ENCODE peak calls at places on chromosome 10, in four cellular contexts. K is K562, X is GM12878, Y is HL-60. S is an unnamed sample.

GRCh38 chr10:17609523-17610079 is 7.6 kb downstream of the HACD1 start:
- DNase-seq in X (no peak), K (no peak), Y (no peak), S (no peak)

GRCh38 chr10:130064783-130065182 is 45.8 kb downstream of the C10orf143 start:
- DNase-seq in Y (no peak), K (no peak), X (no peak), S (no peak)

GRCh38 chr10:24901686-24902399 is 50.6 kb downstream of the PRTFDC1 start:
- DNase-seq in K (peak; percentile 80), X (peak; percentile 43), Y (no peak), S (no peak)

GRCh38 chr10:23412223-23412622 is 26.7 kb upstream of the OTUD1 start:
- DNase-seq in Y (no peak), X (no peak), K (no peak), S (no peak)

GRCh38 chr10:87915406-87915805 is 52.0 kb downstream of the PTEN start:
- DNase-seq in X (no peak), Y (no peak), K (no peak), S (no peak)

GRCh38 chr10:118694848-118695247 is 59.9 kb downstream of the CACUL1 start:
- DNase-seq in K (no peak), Y (no peak), X (no peak), S (no peak)

GRCh38 chr10:59433720-59434428 is 71.5 kb upstream of the FAM13C start:
- DNase-seq in Y (no peak), X (no peak), K (no peak), S (no peak)

GRCh38 chr10:119235381-119235780 is 28.0 kb downstream of the GRK5 start:
- DNase-seq in Y (no peak), K (no peak), X (no peak), S (no peak)

GRCh38 chr10:97533888-97534287 is 35.2 kb downstream of the UBTD1 start:
- DNase-seq in Y (no peak), X (no peak), K (no peak), S (no peak)

GRCh38 chr10:83935911-83936310 is 203.4 kb upstream of the GHITM start:
- DNase-seq in Y (no peak), K (no peak), X (no peak), S (no peak)

GRCh38 chr10:110083884-110084283 is 76.1 kb downstream of the ADD3 start:
- DNase-seq in K (peak; percentile 29), Y (no peak), X (no peak), S (no peak)

GRCh38 chr10:22479419-22479818 is 134.1 kb downstream of the SPAG6 start:
- DNase-seq in K (peak; percentile 13), X (no peak), Y (no peak), S (no peak)

GRCh38 chr10:94093286-94093905 is 99.7 kb downstream of the PLCE1 start:
- DNase-seq in K (no peak), Y (no peak), X (no peak), S (no peak)

GRCh38 chr10:96502561-96503267 is 11.0 kb downstream of the TLL2 start:
- DNase-seq in K (no peak), Y (no peak), X (no peak), S (no peak)

GRCh38 chr10:48445932-48446331 is 139.5 kb downstream of the MAPK8 start:
- DNase-seq in K (no peak), X (no peak), Y (no peak), S (no peak)

GRCh38 chr10:119620241-119620753 is 23.5 kb upstream of the TIAL1 start:
- DNase-seq in Y (no peak), X (no peak), K (no peak), S (no peak)

GRCh38 chr10:58280485-58280884 is 11.5 kb downstream of the CISD1 start:
- DNase-seq in K (no peak), Y (no peak), X (no peak), S (no peak)

GRCh38 chr10:58180633-58181032 is 87.1 kb downstream of the IPMK start:
- DNase-seq in Y (no peak), K (no peak), X (no peak), S (no peak)

GRCh38 chr10:63628526-63629362 is 107.5 kb downstream of the REEP3 start:
- DNase-seq in X (peak; percentile 72), Y (peak; percentile 82), K (peak; percentile 57), S (no peak)

GRCh38 chr10:23399701-23400144 is 39.2 kb upstream of the OTUD1 start:
- DNase-seq in K (no peak), Y (no peak), X (no peak), S (no peak)

GRCh38 chr10:124612611-124613498 is 131.3 kb downstream of the FAM53B start:
- DNase-seq in Y (peak; percentile 36), K (peak; percentile 58), X (no peak), S (no peak)

GRCh38 chr10:130934333-130935035 is 377.0 kb downstream of the TCERG1L start:
- DNase-seq in X (no peak), Y (no peak), K (no peak), S (no peak)

GRCh38 chr10:71666607-71667373 is 52.8 kb downstream of the C10orf105 start:
- DNase-seq in X (peak; percentile 5), Y (no peak), K (no peak), S (no peak)

GRCh38 chr10:95183451-95184230 is 10.4 kb upstream of the ACSM6 start:
- DNase-seq in Y (peak; percentile 43), K (peak; percentile 90), X (peak; percentile 27), S (peak; percentile 89)

GRCh38 chr10:122560279-122560804 is at the start of gene DMBT1:
- DNase-seq in X (no peak), Y (no peak), K (no peak), S (no peak)

GRCh38 chr10:1527951-1528350 is 209.4 kb downstream of the ADARB2 start:
- DNase-seq in Y (no peak), X (no peak), K (no peak), S (no peak)

GRCh38 chr10:59709472-59710125 is at the start of gene SLC16A9:
- DNase-seq in K (peak; percentile 66), X (peak; percentile 8), Y (peak; percentile 8), S (peak; percentile 71)

GRCh38 chr10:4407783-4408182 is 418.2 kb upstream of the AKR1E2 start:
- DNase-seq in Y (no peak), K (no peak), X (no peak), S (no peak)

GRCh38 chr10:79382491-79382941 is 35.2 kb downstream of the PPIF start:
- DNase-seq in Y (no peak), X (no peak), K (peak; percentile 29), S (no peak)

GRCh38 chr10:8379906-8380832 is 325.7 kb downstream of the GATA3 start:
- DNase-seq in X (no peak), K (no peak), Y (no peak), S (no peak)

GRCh38 chr10:42984035-42984610 is 92.7 kb upstream of the RET start:
- DNase-seq in K (no peak), X (no peak), Y (no peak), S (no peak)

GRCh38 chr10:93913706-93914105 is 19.9 kb downstream of the SLC35G1 start:
- DNase-seq in Y (no peak), K (no peak), X (no peak), S (no peak)

GRCh38 chr10:69278446-69278963 is at the start of gene HK1:
- DNase-seq in X (no peak), K (no peak), Y (no peak), S (no peak)

GRCh38 chr10:35217458-35217857 is 90.8 kb downstream of the CREM start:
- DNase-seq in Y (no peak), X (no peak), K (no peak), S (no peak)

GRCh38 chr10:35218339-35218955 is 91.8 kb downstream of the CREM start:
- DNase-seq in K (peak; percentile 59), X (peak; percentile 59), Y (peak; percentile 36), S (no peak)

GRCh38 chr10:35214607-35215020 is 88.0 kb downstream of the CREM start:
- DNase-seq in Y (no peak), K (no peak), X (no peak), S (no peak)

GRCh38 chr10:35215107-35215506 is 88.5 kb downstream of the CREM start:
- DNase-seq in Y (no peak), K (no peak), X (no peak), S (no peak)

DNA sequence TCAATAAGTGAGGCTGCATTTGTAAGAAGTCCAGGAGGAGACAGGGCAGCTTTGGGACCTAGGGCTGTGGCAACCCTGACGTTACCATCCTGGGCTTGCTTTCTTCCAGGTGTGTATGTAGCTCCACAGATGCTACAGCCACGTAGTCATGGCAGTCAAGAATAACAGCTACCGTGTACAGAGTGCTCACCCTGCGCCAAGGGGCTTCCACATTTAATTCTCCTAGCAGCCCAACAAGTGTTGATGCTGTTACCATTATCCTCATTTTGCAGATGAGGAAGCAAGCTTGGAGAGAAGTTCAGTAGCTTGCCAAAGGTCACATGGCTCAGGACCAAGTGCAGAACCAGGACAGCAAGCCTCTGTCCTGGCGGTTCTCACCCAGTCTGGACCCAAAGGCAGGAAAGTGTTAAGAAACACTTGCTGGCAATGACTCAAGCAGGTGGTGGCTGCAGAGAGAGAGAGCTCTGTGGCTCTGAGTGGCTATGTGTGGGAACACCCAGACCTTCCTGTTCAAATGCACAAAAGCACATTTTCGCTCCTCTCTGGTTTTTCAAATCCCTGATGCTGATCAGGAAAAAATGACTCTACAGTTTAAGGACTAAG is 89.8 kb downstream of the CREM start:
- DNase-seq in K (no peak), X (no peak), Y (no peak), S (no peak)
- TF ChIP-seq SPI1 in K (no peak), X (no peak), Y (no peak), S (no peak)

GRCh38 chr10:75295901-75296441 is 60.2 kb upstream of the COMTD1 start:
- DNase-seq in Y (no peak), X (no peak), K (no peak), S (no peak)

GRCh38 chr10:75294031-75294437 is 58.3 kb upstream of the COMTD1 start:
- DNase-seq in X (no peak), K (no peak), Y (no peak), S (no peak)

GRCh38 chr10:75293456-75293840 is 57.7 kb upstream of the COMTD1 start:
- DNase-seq in Y (no peak), K (no peak), X (no peak), S (no peak)

GRCh38 chr10:75294866-75295692 is 59.3 kb upstream of the COMTD1 start:
- DNase-seq in K (peak; percentile 78), X (no peak), Y (no peak), S (peak; percentile 53)

GRCh38 chr10:75294518-75294865 is 58.7 kb upstream of the COMTD1 start:
- DNase-seq in X (no peak), K (peak; percentile 29), Y (no peak), S (no peak)
- TF ChIP-seq SPI1 in X (no peak), K (no peak), Y (no peak), S (no peak)

DNA sequence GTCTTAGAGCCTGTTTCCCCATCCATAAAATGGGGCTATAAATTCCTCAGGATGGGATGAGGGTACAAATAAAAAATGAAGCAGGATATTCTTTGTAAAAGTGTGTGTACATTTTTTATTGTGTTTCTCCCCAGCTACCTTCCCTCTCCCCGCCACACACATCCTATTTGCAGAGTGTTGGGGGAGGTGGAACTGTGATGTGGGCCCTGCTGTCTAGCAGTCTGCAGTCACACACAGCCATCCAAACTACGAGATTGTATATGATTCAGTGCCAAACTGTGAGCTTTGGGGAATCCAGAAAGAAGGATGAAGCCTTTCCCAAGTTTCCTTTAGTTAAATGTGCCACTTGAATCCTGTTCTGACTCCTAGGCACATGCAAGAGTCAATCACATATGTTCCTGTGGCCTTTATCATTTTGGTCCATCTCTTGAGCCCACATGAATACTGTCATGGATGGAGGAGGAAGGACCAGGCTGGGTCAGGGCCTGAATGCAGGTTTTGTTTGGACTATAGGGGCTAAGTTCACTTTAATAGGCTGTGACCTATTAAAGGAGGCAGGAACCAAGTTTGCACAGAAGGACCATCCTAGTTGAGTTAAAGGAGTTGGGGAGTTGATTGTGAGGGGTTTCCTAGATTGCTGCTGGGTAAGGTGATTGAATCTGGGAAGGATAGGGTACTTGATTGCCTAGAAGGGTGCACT is 1.1 kb upstream of the SEMA4G start:
- DNase-seq in X (no peak), K (no peak), Y (no peak), S (no peak)
- TF ChIP-seq SPI1 in X (no peak), K (no peak), Y (no peak), S (no peak)

GRCh38 chr10:33666686-33667480 is 332.4 kb upstream of the NRP1 start:
- DNase-seq in K (no peak), Y (no peak), X (no peak), S (no peak)
- TF ChIP-seq SPI1 in K (no peak), Y (no peak), X (no peak), S (no peak)